ENCODE peak calls at places on chromosomes 12 and 14, in five cellular contexts. One of them, this sample, is unnamed. For H3F3A, the result is how much of the 10 kb centered on the place peaks cover.

GRCh38 chr12:49627752-49628360 is 4.5 kb downstream of the PRPF40B start:
- DNase-seq in neural progenitor cell: no peak
- DNase-seq in GM23248: peak
- DNase-seq in SK-N-SH: no peak
- DNase-seq in PC-3: peak
- DNase-seq in this sample: no peak

GRCh38 chr14:41718477-41719166 is 111.9 kb downstream of the LRFN5 start:
- DNase-seq in neural progenitor cell: no peak
- DNase-seq in GM23248: no peak
- DNase-seq in SK-N-SH: no peak
- DNase-seq in PC-3: peak
- DNase-seq in this sample: no peak

GRCh38 chr12:64373204-64373603 is 17.4 kb downstream of the C12orf56 start:
- DNase-seq in neural progenitor cell: no peak
- DNase-seq in GM23248: no peak
- DNase-seq in SK-N-SH: no peak
- DNase-seq in PC-3: no peak
- DNase-seq in this sample: no peak

GRCh38 chr12:50025187-50026059 is at the start of gene RACGAP1:
- DNase-seq in neural progenitor cell: peak
- DNase-seq in GM23248: peak
- DNase-seq in SK-N-SH: peak
- DNase-seq in PC-3: peak
- DNase-seq in this sample: peak

GRCh38 chr14:66070542-66071319 is 415.4 kb upstream of the CCDC196 start:
- DNase-seq in neural progenitor cell: peak
- DNase-seq in GM23248: peak
- DNase-seq in SK-N-SH: peak
- DNase-seq in PC-3: peak
- DNase-seq in this sample: peak

GRCh38 chr12:13564266-13564810 is 367.8 kb downstream of the EMP1 start:
- DNase-seq in neural progenitor cell: no peak
- DNase-seq in GM23248: no peak
- DNase-seq in SK-N-SH: no peak
- DNase-seq in PC-3: no peak
- DNase-seq in this sample: no peak

GRCh38 chr12:124044809-124045321 is 71.8 kb downstream of the ZNF664 start:
- DNase-seq in neural progenitor cell: peak
- DNase-seq in GM23248: no peak
- DNase-seq in SK-N-SH: no peak
- DNase-seq in PC-3: no peak
- DNase-seq in this sample: no peak

GRCh38 chr14:92565718-92566115 is 52.1 kb downstream of the RIN3 start:
- DNase-seq in neural progenitor cell: no peak
- DNase-seq in GM23248: no peak
- DNase-seq in SK-N-SH: no peak
- DNase-seq in PC-3: peak
- DNase-seq in this sample: no peak

GRCh38 chr14:77980475-77981321 is 180.8 kb downstream of the ADCK1 start:
- DNase-seq in neural progenitor cell: peak
- DNase-seq in GM23248: no peak
- DNase-seq in SK-N-SH: no peak
- DNase-seq in PC-3: no peak
- DNase-seq in this sample: no peak

GRCh38 chr12:63922446-63922845 is 77.9 kb downstream of the SRGAP1 start:
- DNase-seq in neural progenitor cell: no peak
- DNase-seq in GM23248: peak
- DNase-seq in SK-N-SH: no peak
- DNase-seq in PC-3: no peak
- DNase-seq in this sample: no peak

GRCh38 chr12:8629486-8630033 is 16.9 kb upstream of the AICDA start:
- DNase-seq in neural progenitor cell: no peak
- DNase-seq in GM23248: peak
- DNase-seq in SK-N-SH: no peak
- DNase-seq in PC-3: no peak
- DNase-seq in this sample: peak

GRCh38 chr14:79638647-79639266 is 572.5 kb downstream of the DIO2 start:
- DNase-seq in neural progenitor cell: no peak
- DNase-seq in GM23248: no peak
- DNase-seq in SK-N-SH: no peak
- DNase-seq in PC-3: no peak
- DNase-seq in this sample: no peak

GRCh38 chr12:89544730-89545184 is 18.9 kb upstream of the POC1B start:
- DNase-seq in neural progenitor cell: peak
- DNase-seq in GM23248: peak
- DNase-seq in SK-N-SH: no peak
- DNase-seq in PC-3: no peak
- DNase-seq in this sample: no peak

GRCh38 chr14:71739273-71739990 is 192.8 kb upstream of the RGS6 start:
- DNase-seq in neural progenitor cell: no peak
- DNase-seq in GM23248: peak
- DNase-seq in SK-N-SH: peak
- DNase-seq in PC-3: peak
- DNase-seq in this sample: no peak

GRCh38 chr14:25090716-25091454 is 40.9 kb upstream of the STXBP6 start:
- DNase-seq in neural progenitor cell: no peak
- DNase-seq in GM23248: peak
- DNase-seq in SK-N-SH: no peak
- DNase-seq in PC-3: peak
- DNase-seq in this sample: no peak

GRCh38 chr12:109600995-109601394 is 27.4 kb downstream of the MVK start:
- DNase-seq in neural progenitor cell: no peak
- DNase-seq in GM23248: no peak
- DNase-seq in SK-N-SH: no peak
- DNase-seq in PC-3: no peak
- DNase-seq in this sample: no peak

GRCh38 chr14:22386924-22387775 is 201.9 kb downstream of the DAD1 start:
- DNase-seq in neural progenitor cell: peak
- DNase-seq in GM23248: peak
- DNase-seq in SK-N-SH: peak
- DNase-seq in PC-3: peak
- DNase-seq in this sample: peak

GRCh38 chr14:97888331-97888730 is 1091.1 kb downstream of the VRK1 start:
- DNase-seq in neural progenitor cell: no peak
- DNase-seq in GM23248: no peak
- DNase-seq in SK-N-SH: no peak
- DNase-seq in PC-3: no peak
- DNase-seq in this sample: no peak
- H3F3A ChIP-seq in neural progenitor cell: under half
- H3F3A ChIP-seq in GM23248: under half
- H3F3A ChIP-seq in SK-N-SH: under half
- H3F3A ChIP-seq in PC-3: under half
- H3F3A ChIP-seq in this sample: under half

GRCh38 chr14:55645845-55646832 is 66.1 kb downstream of the KTN1 start:
- DNase-seq in neural progenitor cell: no peak
- DNase-seq in GM23248: no peak
- DNase-seq in SK-N-SH: no peak
- DNase-seq in PC-3: no peak
- DNase-seq in this sample: no peak
- H3F3A ChIP-seq in neural progenitor cell: under half
- H3F3A ChIP-seq in GM23248: under half
- H3F3A ChIP-seq in SK-N-SH: under half
- H3F3A ChIP-seq in PC-3: under half
- H3F3A ChIP-seq in this sample: under half

GRCh38 chr14:23669441-23669840 is 33.3 kb downstream of the DHRS2 start:
- DNase-seq in neural progenitor cell: no peak
- DNase-seq in GM23248: no peak
- DNase-seq in SK-N-SH: no peak
- DNase-seq in PC-3: no peak
- DNase-seq in this sample: no peak
- H3F3A ChIP-seq in neural progenitor cell: under half
- H3F3A ChIP-seq in GM23248: under half
- H3F3A ChIP-seq in SK-N-SH: under half
- H3F3A ChIP-seq in PC-3: under half
- H3F3A ChIP-seq in this sample: under half

GRCh38 chr12:122483969-122484368 is 16.8 kb downstream of the ZCCHC8 start:
- DNase-seq in neural progenitor cell: no peak
- DNase-seq in GM23248: no peak
- DNase-seq in SK-N-SH: no peak
- DNase-seq in PC-3: no peak
- DNase-seq in this sample: no peak

GRCh38 chr12:122486805-122487426 is 13.8 kb downstream of the ZCCHC8 start:
- DNase-seq in neural progenitor cell: no peak
- DNase-seq in GM23248: no peak
- DNase-seq in SK-N-SH: no peak
- DNase-seq in PC-3: peak
- DNase-seq in this sample: no peak

GRCh38 chr12:122491991-122492390 is 8.7 kb downstream of the ZCCHC8 start:
- DNase-seq in neural progenitor cell: no peak
- DNase-seq in GM23248: no peak
- DNase-seq in SK-N-SH: no peak
- DNase-seq in PC-3: no peak
- DNase-seq in this sample: no peak

DNA sequence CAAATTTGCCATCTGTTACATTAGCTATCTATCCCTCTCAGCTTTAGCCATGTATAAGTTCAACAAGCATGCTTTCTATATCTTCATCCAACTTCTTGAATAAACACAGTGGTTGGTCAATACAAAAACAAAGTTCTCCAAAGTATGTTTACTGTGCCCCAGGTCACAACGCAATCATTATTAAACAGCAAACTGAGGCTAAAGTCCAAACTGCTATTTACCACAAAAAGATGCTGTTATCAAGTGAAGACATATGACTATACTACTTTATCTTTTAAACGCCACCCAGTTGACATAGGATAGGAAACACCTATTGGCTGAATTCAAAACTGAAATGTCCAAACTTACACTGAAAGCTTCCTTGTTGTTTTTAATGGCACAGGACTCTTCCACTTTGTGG is 11.7 kb downstream of the ZCCHC8 start:
- DNase-seq in neural progenitor cell: no peak
- DNase-seq in GM23248: no peak
- DNase-seq in SK-N-SH: no peak
- DNase-seq in PC-3: no peak
- DNase-seq in this sample: no peak
- H3F3A ChIP-seq in neural progenitor cell: under half
- H3F3A ChIP-seq in GM23248: under half
- H3F3A ChIP-seq in SK-N-SH: under half
- H3F3A ChIP-seq in PC-3: under half
- H3F3A ChIP-seq in this sample: under half

GRCh38 chr12:92473564-92473963 is 229.2 kb upstream of the PLEKHG7 start:
- DNase-seq in neural progenitor cell: no peak
- DNase-seq in GM23248: no peak
- DNase-seq in SK-N-SH: no peak
- DNase-seq in PC-3: no peak
- DNase-seq in this sample: no peak

GRCh38 chr12:92469837-92470236 is 233.0 kb upstream of the PLEKHG7 start:
- DNase-seq in neural progenitor cell: no peak
- DNase-seq in GM23248: peak
- DNase-seq in SK-N-SH: no peak
- DNase-seq in PC-3: peak
- DNase-seq in this sample: no peak

GRCh38 chr12:92470608-92471021 is 232.2 kb upstream of the PLEKHG7 start:
- DNase-seq in neural progenitor cell: no peak
- DNase-seq in GM23248: no peak
- DNase-seq in SK-N-SH: no peak
- DNase-seq in PC-3: peak
- DNase-seq in this sample: peak

GRCh38 chr12:92472198-92472597 is 230.6 kb upstream of the PLEKHG7 start:
- DNase-seq in neural progenitor cell: no peak
- DNase-seq in GM23248: peak
- DNase-seq in SK-N-SH: no peak
- DNase-seq in PC-3: no peak
- DNase-seq in this sample: no peak

GRCh38 chr12:92471551-92471950 is 231.2 kb upstream of the PLEKHG7 start:
- DNase-seq in neural progenitor cell: no peak
- DNase-seq in GM23248: no peak
- DNase-seq in SK-N-SH: no peak
- DNase-seq in PC-3: no peak
- DNase-seq in this sample: peak
- H3F3A ChIP-seq in neural progenitor cell: under half
- H3F3A ChIP-seq in GM23248: under half
- H3F3A ChIP-seq in SK-N-SH: under half
- H3F3A ChIP-seq in PC-3: under half
- H3F3A ChIP-seq in this sample: under half

DNA sequence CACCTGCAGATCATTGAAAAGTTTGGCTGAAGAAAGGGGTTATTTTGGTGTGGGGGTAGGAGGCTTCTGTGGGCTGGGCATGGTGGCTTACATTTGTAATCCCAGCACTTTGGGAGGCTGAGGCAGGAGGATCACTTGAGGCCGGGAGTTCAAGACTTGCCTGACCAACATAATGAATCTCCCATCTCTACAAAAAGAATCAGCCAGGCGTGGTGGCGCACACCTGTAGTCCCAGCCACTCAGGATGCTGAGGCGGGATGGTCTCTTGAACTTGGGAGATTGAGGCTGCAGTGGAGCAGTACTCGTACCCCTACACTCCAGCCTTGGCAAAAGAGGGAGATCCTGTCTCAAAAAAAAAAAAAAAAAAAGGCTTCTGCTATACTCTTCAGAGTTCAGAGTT is 7.0 kb downstream of the DDIT3 start:
- DNase-seq in neural progenitor cell: no peak
- DNase-seq in GM23248: no peak
- DNase-seq in SK-N-SH: no peak
- DNase-seq in PC-3: no peak
- DNase-seq in this sample: no peak
- H3F3A ChIP-seq in neural progenitor cell: under half
- H3F3A ChIP-seq in GM23248: half or more
- H3F3A ChIP-seq in SK-N-SH: under half
- H3F3A ChIP-seq in PC-3: under half
- H3F3A ChIP-seq in this sample: under half

This sample was measured in MM.1S.